ENCODE peak calls at places on chromosomes 12 and 14, in eight cellular contexts. One of them, this sample, is unnamed.

GRCh38 chr14:90658541-90658967 is 157.7 kb downstream of the TTC7B start:
- DNase-seq in RKO: peak; percentile 4
- DNase-seq in HCEC 1CT: no peak
- DNase-seq in left lobe of liver: no peak
- DNase-seq in stimulated activated CD4-positive, alpha-beta T cell treated with anti-CD3 and anti-CD28 coated beads, Interleukin-1b, Interleukin-23, amount 100 ng/mL, for 24 hours: no peak
- DNase-seq in H54: peak; percentile 86
- DNase-seq in adrenal gland: no peak
- DNase-seq in activated CD8-positive, alpha-beta T cell treated with anti-CD3 and anti-CD28 coated beads for 36 hours: peak; percentile 43
- DNase-seq in this sample: no peak

GRCh38 chr14:50018236-50019210 is 97.8 kb downstream of the VCPKMT start:
- DNase-seq in RKO: no peak
- DNase-seq in HCEC 1CT: no peak
- DNase-seq in left lobe of liver: peak; percentile 80
- DNase-seq in stimulated activated CD4-positive, alpha-beta T cell treated with anti-CD3 and anti-CD28 coated beads, Interleukin-1b, Interleukin-23, amount 100 ng/mL, for 24 hours: no peak
- DNase-seq in H54: no peak
- DNase-seq in adrenal gland: no peak
- DNase-seq in activated CD8-positive, alpha-beta T cell treated with anti-CD3 and anti-CD28 coated beads for 36 hours: no peak
- DNase-seq in this sample: no peak

GRCh38 chr14:68689426-68689825 is 103.4 kb downstream of the ZFP36L1 start:
- DNase-seq in RKO: no peak
- DNase-seq in HCEC 1CT: no peak
- DNase-seq in left lobe of liver: no peak
- DNase-seq in stimulated activated CD4-positive, alpha-beta T cell treated with anti-CD3 and anti-CD28 coated beads, Interleukin-1b, Interleukin-23, amount 100 ng/mL, for 24 hours: no peak
- DNase-seq in H54: no peak
- DNase-seq in adrenal gland: no peak
- DNase-seq in activated CD8-positive, alpha-beta T cell treated with anti-CD3 and anti-CD28 coated beads for 36 hours: no peak
- DNase-seq in this sample: no peak

GRCh38 chr14:77098470-77099353 is 654 bp downstream of the CIPC start:
- DNase-seq in RKO: peak; percentile 44
- DNase-seq in HCEC 1CT: peak; percentile 18
- DNase-seq in left lobe of liver: peak; percentile 91
- DNase-seq in stimulated activated CD4-positive, alpha-beta T cell treated with anti-CD3 and anti-CD28 coated beads, Interleukin-1b, Interleukin-23, amount 100 ng/mL, for 24 hours: peak; percentile 4
- DNase-seq in H54: no peak
- DNase-seq in adrenal gland: peak; percentile 67
- DNase-seq in activated CD8-positive, alpha-beta T cell treated with anti-CD3 and anti-CD28 coated beads for 36 hours: peak; percentile 39
- DNase-seq in this sample: peak; percentile 86

GRCh38 chr12:70052931-70053497 is 190.2 kb upstream of the CNOT2 start:
- DNase-seq in RKO: peak; percentile 82
- DNase-seq in HCEC 1CT: peak; percentile 68
- DNase-seq in left lobe of liver: peak; percentile 77
- DNase-seq in stimulated activated CD4-positive, alpha-beta T cell treated with anti-CD3 and anti-CD28 coated beads, Interleukin-1b, Interleukin-23, amount 100 ng/mL, for 24 hours: no peak
- DNase-seq in H54: peak; percentile 14
- DNase-seq in adrenal gland: peak; percentile 40
- DNase-seq in activated CD8-positive, alpha-beta T cell treated with anti-CD3 and anti-CD28 coated beads for 36 hours: no peak
- DNase-seq in this sample: no peak

GRCh38 chr12:14403711-14404164 is 38.3 kb downstream of the ATF7IP start:
- DNase-seq in RKO: no peak
- DNase-seq in HCEC 1CT: peak; percentile 68
- DNase-seq in left lobe of liver: no peak
- DNase-seq in stimulated activated CD4-positive, alpha-beta T cell treated with anti-CD3 and anti-CD28 coated beads, Interleukin-1b, Interleukin-23, amount 100 ng/mL, for 24 hours: no peak
- DNase-seq in H54: no peak
- DNase-seq in adrenal gland: peak; percentile 46
- DNase-seq in activated CD8-positive, alpha-beta T cell treated with anti-CD3 and anti-CD28 coated beads for 36 hours: no peak
- DNase-seq in this sample: no peak

GRCh38 chr12:58283553-58283952 is 342.2 kb downstream of the ATP23 start:
- DNase-seq in RKO: no peak
- DNase-seq in HCEC 1CT: no peak
- DNase-seq in left lobe of liver: no peak
- DNase-seq in stimulated activated CD4-positive, alpha-beta T cell treated with anti-CD3 and anti-CD28 coated beads, Interleukin-1b, Interleukin-23, amount 100 ng/mL, for 24 hours: no peak
- DNase-seq in H54: no peak
- DNase-seq in adrenal gland: no peak
- DNase-seq in activated CD8-positive, alpha-beta T cell treated with anti-CD3 and anti-CD28 coated beads for 36 hours: no peak
- DNase-seq in this sample: no peak

GRCh38 chr12:116559330-116560080 is at the start of gene MAP1LC3B2:
- DNase-seq in RKO: no peak
- DNase-seq in HCEC 1CT: peak; percentile 9
- DNase-seq in left lobe of liver: peak; percentile 61
- DNase-seq in stimulated activated CD4-positive, alpha-beta T cell treated with anti-CD3 and anti-CD28 coated beads, Interleukin-1b, Interleukin-23, amount 100 ng/mL, for 24 hours: peak; percentile 41
- DNase-seq in H54: peak; percentile 83
- DNase-seq in adrenal gland: peak; percentile 36
- DNase-seq in activated CD8-positive, alpha-beta T cell treated with anti-CD3 and anti-CD28 coated beads for 36 hours: peak; percentile 93
- DNase-seq in this sample: peak; percentile 90

GRCh38 chr12:103840399-103840880 is 594 bp downstream of the NT5DC3 start:
- DNase-seq in RKO: peak; percentile 75
- DNase-seq in HCEC 1CT: peak; percentile 30
- DNase-seq in left lobe of liver: no peak
- DNase-seq in stimulated activated CD4-positive, alpha-beta T cell treated with anti-CD3 and anti-CD28 coated beads, Interleukin-1b, Interleukin-23, amount 100 ng/mL, for 24 hours: no peak
- DNase-seq in H54: no peak
- DNase-seq in adrenal gland: peak; percentile 32
- DNase-seq in activated CD8-positive, alpha-beta T cell treated with anti-CD3 and anti-CD28 coated beads for 36 hours: peak; percentile 68
- DNase-seq in this sample: no peak